ENCODE peak calls at places on chromosome 13, in four cellular contexts. One of them, this sample, is unnamed. For H3K4me1, the result is how much of the 10 kb centered on the place peaks cover.

GRCh38 chr13:23686948-23687347 is 116.7 kb downstream of the TNFRSF19 start:
- DNase-seq in neuronal stem cell: no peak
- DNase-seq in upper lobe of left lung: no peak
- DNase-seq in CD4-positive, CD25-positive, alpha-beta regulatory T cell: no peak
- DNase-seq in this sample: no peak

GRCh38 chr13:31049833-31050232 is 111.9 kb downstream of the HSPH1 start:
- DNase-seq in neuronal stem cell: no peak
- DNase-seq in upper lobe of left lung: no peak
- DNase-seq in CD4-positive, CD25-positive, alpha-beta regulatory T cell: no peak
- DNase-seq in this sample: no peak

GRCh38 chr13:74751739-74752138 is 617.5 kb upstream of the KLF12 start:
- DNase-seq in neuronal stem cell: no peak
- DNase-seq in upper lobe of left lung: no peak
- DNase-seq in CD4-positive, CD25-positive, alpha-beta regulatory T cell: no peak
- DNase-seq in this sample: no peak

GRCh38 chr13:53631511-53631910 is 602.9 kb downstream of the OLFM4 start:
- DNase-seq in neuronal stem cell: no peak
- DNase-seq in upper lobe of left lung: no peak
- DNase-seq in CD4-positive, CD25-positive, alpha-beta regulatory T cell: no peak
- DNase-seq in this sample: no peak

GRCh38 chr13:99953138-99953755 is 18.3 kb downstream of the ZIC5 start:
- DNase-seq in neuronal stem cell: no peak
- DNase-seq in upper lobe of left lung: no peak
- DNase-seq in CD4-positive, CD25-positive, alpha-beta regulatory T cell: no peak
- DNase-seq in this sample: no peak

GRCh38 chr13:43085545-43085944 is 62.2 kb downstream of the DNAJC15 start:
- DNase-seq in neuronal stem cell: no peak
- DNase-seq in upper lobe of left lung: no peak
- DNase-seq in CD4-positive, CD25-positive, alpha-beta regulatory T cell: peak
- DNase-seq in this sample: peak

GRCh38 chr13:26695891-26696311 is 64.7 kb downstream of the GPR12 start:
- DNase-seq in neuronal stem cell: no peak
- DNase-seq in upper lobe of left lung: peak
- DNase-seq in CD4-positive, CD25-positive, alpha-beta regulatory T cell: no peak
- DNase-seq in this sample: no peak

GRCh38 chr13:85148009-85148408 is 651.2 kb downstream of the SLITRK6 start:
- DNase-seq in neuronal stem cell: peak
- DNase-seq in upper lobe of left lung: no peak
- DNase-seq in CD4-positive, CD25-positive, alpha-beta regulatory T cell: no peak
- DNase-seq in this sample: peak

GRCh38 chr13:99981115-99982020 is at the start of gene ZIC2:
- DNase-seq in neuronal stem cell: peak
- DNase-seq in upper lobe of left lung: peak
- DNase-seq in CD4-positive, CD25-positive, alpha-beta regulatory T cell: no peak
- DNase-seq in this sample: peak

DNA sequence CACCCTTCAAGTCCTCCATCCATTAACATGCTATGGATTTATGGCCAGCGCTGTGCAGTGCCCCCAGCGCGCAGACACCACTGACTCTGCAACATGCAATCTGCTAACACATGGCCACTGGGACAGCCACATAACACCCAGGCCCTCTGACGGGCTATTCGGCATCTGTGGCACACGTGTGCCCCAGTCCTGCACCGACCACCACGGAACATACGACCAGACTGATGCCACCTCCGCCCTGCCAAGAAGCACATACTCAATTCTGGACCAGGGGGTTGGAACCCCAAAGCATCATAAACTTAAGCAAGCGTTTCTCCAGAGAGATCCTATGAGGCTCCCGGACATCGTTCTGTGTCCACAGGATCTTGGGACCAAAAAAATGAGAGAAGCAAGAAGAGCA is 9.8 kb downstream of the STK24 start:
- DNase-seq in neuronal stem cell: no peak
- DNase-seq in upper lobe of left lung: no peak
- DNase-seq in CD4-positive, CD25-positive, alpha-beta regulatory T cell: no peak
- DNase-seq in this sample: no peak
- H3K4me1 ChIP-seq in neuronal stem cell: under half
- H3K4me1 ChIP-seq in upper lobe of left lung: half or more
- H3K4me1 ChIP-seq in CD4-positive, CD25-positive, alpha-beta regulatory T cell: half or more
- H3K4me1 ChIP-seq in this sample: under half

GRCh38 chr13:109152941-109153340 is 523.5 kb downstream of the MYO16 start:
- DNase-seq in neuronal stem cell: no peak
- DNase-seq in upper lobe of left lung: no peak
- DNase-seq in CD4-positive, CD25-positive, alpha-beta regulatory T cell: no peak
- DNase-seq in this sample: no peak

GRCh38 chr13:109151255-109151654 is 521.8 kb downstream of the MYO16 start:
- DNase-seq in neuronal stem cell: no peak
- DNase-seq in upper lobe of left lung: no peak
- DNase-seq in CD4-positive, CD25-positive, alpha-beta regulatory T cell: no peak
- DNase-seq in this sample: no peak

GRCh38 chr13:109151696-109152095 is 522.3 kb downstream of the MYO16 start:
- DNase-seq in neuronal stem cell: no peak
- DNase-seq in upper lobe of left lung: no peak
- DNase-seq in CD4-positive, CD25-positive, alpha-beta regulatory T cell: no peak
- DNase-seq in this sample: no peak

GRCh38 chr13:109150691-109151090 is 521.3 kb downstream of the MYO16 start:
- DNase-seq in neuronal stem cell: no peak
- DNase-seq in upper lobe of left lung: no peak
- DNase-seq in CD4-positive, CD25-positive, alpha-beta regulatory T cell: no peak
- DNase-seq in this sample: no peak

GRCh38 chr13:109152311-109152820 is 523.0 kb downstream of the MYO16 start:
- DNase-seq in neuronal stem cell: no peak
- DNase-seq in upper lobe of left lung: no peak
- DNase-seq in CD4-positive, CD25-positive, alpha-beta regulatory T cell: no peak
- DNase-seq in this sample: no peak
- H3K4me1 ChIP-seq in neuronal stem cell: under half
- H3K4me1 ChIP-seq in upper lobe of left lung: under half
- H3K4me1 ChIP-seq in CD4-positive, CD25-positive, alpha-beta regulatory T cell: under half
- H3K4me1 ChIP-seq in this sample: under half

GRCh38 chr13:109751477-109751876 is 34.9 kb downstream of the IRS2 start:
- DNase-seq in neuronal stem cell: no peak
- DNase-seq in upper lobe of left lung: no peak
- DNase-seq in CD4-positive, CD25-positive, alpha-beta regulatory T cell: no peak
- DNase-seq in this sample: no peak

GRCh38 chr13:109748677-109749076 is 37.7 kb downstream of the IRS2 start:
- DNase-seq in neuronal stem cell: no peak
- DNase-seq in upper lobe of left lung: no peak
- DNase-seq in CD4-positive, CD25-positive, alpha-beta regulatory T cell: no peak
- DNase-seq in this sample: no peak

GRCh38 chr13:109747524-109747923 is 38.9 kb downstream of the IRS2 start:
- DNase-seq in neuronal stem cell: no peak
- DNase-seq in upper lobe of left lung: no peak
- DNase-seq in CD4-positive, CD25-positive, alpha-beta regulatory T cell: no peak
- DNase-seq in this sample: no peak

GRCh38 chr13:109750376-109750775 is 36.0 kb downstream of the IRS2 start:
- DNase-seq in neuronal stem cell: no peak
- DNase-seq in upper lobe of left lung: no peak
- DNase-seq in CD4-positive, CD25-positive, alpha-beta regulatory T cell: no peak
- DNase-seq in this sample: no peak

DNA sequence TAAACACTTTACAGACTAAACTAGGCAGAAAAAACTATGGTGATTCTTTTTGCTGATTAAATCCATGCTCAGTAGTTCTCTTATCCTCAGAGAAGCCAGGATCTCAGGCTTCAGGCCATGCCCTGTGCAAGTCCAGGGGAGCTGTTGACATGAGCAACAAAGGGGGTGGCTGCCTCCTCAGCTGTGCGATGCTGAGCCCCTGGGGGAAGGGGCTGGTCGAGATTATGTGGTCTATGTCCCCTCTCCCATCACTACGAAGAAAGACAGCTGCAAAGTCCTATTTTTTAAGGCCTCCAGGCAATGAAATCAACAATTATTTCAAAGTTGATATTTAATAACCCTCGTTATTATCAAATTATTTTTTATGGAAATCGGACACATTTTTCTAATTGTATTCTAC is 37.0 kb downstream of the IRS2 start:
- DNase-seq in neuronal stem cell: no peak
- DNase-seq in upper lobe of left lung: no peak
- DNase-seq in CD4-positive, CD25-positive, alpha-beta regulatory T cell: no peak
- DNase-seq in this sample: no peak
- H3K4me1 ChIP-seq in neuronal stem cell: under half
- H3K4me1 ChIP-seq in upper lobe of left lung: under half
- H3K4me1 ChIP-seq in CD4-positive, CD25-positive, alpha-beta regulatory T cell: under half
- H3K4me1 ChIP-seq in this sample: under half

GRCh38 chr13:75790198-75790970 is 154.3 kb downstream of the LMO7 start:
- DNase-seq in neuronal stem cell: no peak
- DNase-seq in upper lobe of left lung: no peak
- DNase-seq in CD4-positive, CD25-positive, alpha-beta regulatory T cell: no peak
- DNase-seq in this sample: no peak
- H3K4me1 ChIP-seq in neuronal stem cell: under half
- H3K4me1 ChIP-seq in upper lobe of left lung: half or more
- H3K4me1 ChIP-seq in CD4-positive, CD25-positive, alpha-beta regulatory T cell: under half
- H3K4me1 ChIP-seq in this sample: under half